ENCODE peak calls at places on chromosome 12, in ten cellular contexts. J, U, K, Q, B, X, C, E, W and Z are unnamed samples.

GRCh38 chr12:18139989-18140596 is 50.1 kb upstream of the RERGL start:
- DNase-seq in J (peak; percentile 29), U (no peak), K (no peak), Q (no peak), B (no peak), X (no peak), C (no peak), E (no peak), W (no peak), Z (no peak)

GRCh38 chr12:5988659-5989116 is 43.6 kb upstream of the ANO2 start:
- DNase-seq in J (peak; percentile 92), U (peak; percentile 45), K (peak; percentile 84), Q (peak; percentile 25), B (peak; percentile 76), X (peak; percentile 77), C (peak; percentile 94), E (peak; percentile 48), W (peak; percentile 65), Z (peak; percentile 75)

GRCh38 chr12:4145990-4146859 is 127.3 kb upstream of the CCND2 start:
- DNase-seq in J (peak; percentile 15), U (no peak), K (no peak), Q (no peak), B (no peak), X (no peak), C (no peak), E (no peak), W (no peak), Z (no peak)

GRCh38 chr12:94952325-94952724 is 51.2 kb downstream of the NDUFA12 start:
- DNase-seq in J (no peak), U (no peak), K (no peak), Q (no peak), B (no peak), X (no peak), C (no peak), E (no peak), W (no peak), Z (no peak)

GRCh38 chr12:21248679-21249078 is 86.0 kb downstream of the SLCO1A2 start:
- DNase-seq in J (peak; percentile 19), U (no peak), K (no peak), Q (no peak), B (no peak), X (no peak), C (no peak), E (no peak), W (no peak), Z (peak; percentile 17)

GRCh38 chr12:26546535-26547314 is 286.3 kb downstream of the ITPR2 start:
- DNase-seq in J (no peak), U (no peak), K (no peak), Q (no peak), B (no peak), X (no peak), C (no peak), E (no peak), W (no peak), Z (no peak)

GRCh38 chr12:131851741-131852550 is 23.8 kb downstream of the MMP17 start:
- DNase-seq in J (no peak), U (no peak), K (no peak), Q (no peak), B (no peak), X (no peak), C (peak; percentile 37), E (no peak), W (no peak), Z (no peak)

GRCh38 chr12:30970559-30971202 is 44.1 kb downstream of the TSPAN11 start:
- DNase-seq in J (peak; percentile 30), U (no peak), K (no peak), Q (no peak), B (no peak), X (no peak), C (no peak), E (no peak), W (no peak), Z (peak; percentile 91)

GRCh38 chr12:1277905-1278304 is 286.9 kb downstream of the ERC1 start:
- DNase-seq in J (no peak), U (peak; percentile 7), K (no peak), Q (no peak), B (no peak), X (no peak), C (no peak), E (no peak), W (peak; percentile 75), Z (no peak)

GRCh38 chr12:57011438-57012424 is 4.6 kb downstream of the TAC3 start:
- DNase-seq in J (no peak), U (no peak), K (no peak), Q (no peak), B (no peak), X (no peak), C (no peak), E (no peak), W (no peak), Z (no peak)

GRCh38 chr12:24901975-24902461 is 46.9 kb downstream of the BCAT1 start:
- DNase-seq in J (peak; percentile 76), U (no peak), K (no peak), Q (no peak), B (no peak), X (no peak), C (peak; percentile 69), E (no peak), W (peak; percentile 33), Z (peak; percentile 97)
- H3K4me1 ChIP-seq in J (peaks cover 17% of the 10 kb centered on the region), U (no peaks in the 10 kb centered on the region), K (no peaks in the 10 kb centered on the region), Q (peaks cover 2% of the 10 kb centered on the region), B (no peaks in the 10 kb centered on the region), X (no peaks in the 10 kb centered on the region), C (peaks cover 2% of the 10 kb centered on the region), E (no peaks in the 10 kb centered on the region), W (peaks cover 21% of the 10 kb centered on the region), Z (peaks cover 30% of the 10 kb centered on the region)

DNA sequence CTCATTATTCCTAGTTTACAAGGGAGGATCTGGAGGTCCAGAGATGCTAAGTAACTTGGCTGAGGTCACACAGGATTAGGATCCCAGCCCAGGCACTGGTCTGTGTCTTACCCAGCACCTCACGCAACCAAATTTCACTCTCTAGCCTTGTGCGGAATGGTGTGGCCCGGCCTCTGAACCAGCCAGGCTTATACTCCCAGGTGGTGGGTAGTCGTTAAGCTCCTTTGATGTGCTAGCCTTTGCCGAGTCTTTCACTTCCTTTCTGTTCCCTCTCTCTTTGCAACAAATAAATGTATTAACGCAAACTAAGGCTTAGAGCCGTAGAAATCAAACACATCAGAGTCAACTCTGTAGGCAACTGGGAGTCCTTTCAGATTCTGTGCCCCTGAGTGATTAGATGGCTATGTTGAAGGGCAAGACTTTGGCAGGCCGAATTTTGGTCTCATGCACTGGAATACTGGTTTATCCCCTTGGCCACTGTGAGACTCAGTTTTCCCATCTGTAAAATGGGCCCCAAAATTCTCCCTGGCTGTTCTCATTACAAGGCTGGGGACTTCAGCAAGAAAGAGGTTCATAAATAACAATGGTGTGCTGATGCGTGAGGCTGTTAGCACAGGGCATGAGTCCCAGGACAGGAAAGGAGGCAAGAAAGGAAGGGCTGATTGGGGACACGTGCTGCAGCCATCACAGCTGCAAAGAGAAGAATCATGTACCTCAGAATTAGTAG is 126.3 kb downstream of the AACS start:
- DNase-seq in J (no peak), U (no peak), K (no peak), Q (no peak), B (no peak), X (no peak), C (no peak), E (no peak), W (no peak), Z (no peak)
- H3K27me3 ChIP-seq in J (peaks cover 12% of the 10 kb centered on the region), U (peaks cover 19% of the 10 kb centered on the region), K (no peaks in the 10 kb centered on the region), Q (peaks cover 23% of the 10 kb centered on the region), B (peaks cover 13% of the 10 kb centered on the region), X (peaks cover 7% of the 10 kb centered on the region), C (no peaks in the 10 kb centered on the region), E (peaks cover 30% of the 10 kb centered on the region), W (peaks cover 32% of the 10 kb centered on the region), Z (peaks cover 9% of the 10 kb centered on the region)

GRCh38 chr12:124923906-124924734 is 9.7 kb upstream of the UBC start:
- DNase-seq in J (peak; percentile 93), U (no peak), K (no peak), Q (no peak), B (no peak), X (no peak), C (peak; percentile 84), E (no peak), W (no peak), Z (peak; percentile 96)

GRCh38 chr12:124917841-124918621 is 3.6 kb upstream of the UBC start:
- DNase-seq in J (peak; percentile 36), U (no peak), K (no peak), Q (no peak), B (no peak), X (no peak), C (no peak), E (peak; percentile 67), W (no peak), Z (peak; percentile 54)

GRCh38 chr12:124919646-124920352 is 5.3 kb upstream of the UBC start:
- DNase-seq in J (peak; percentile 46), U (no peak), K (no peak), Q (peak; percentile 29), B (no peak), X (no peak), C (peak; percentile 38), E (no peak), W (no peak), Z (peak; percentile 44)

GRCh38 chr12:124920353-124920935 is 6.0 kb upstream of the UBC start:
- DNase-seq in J (peak; percentile 69), U (no peak), K (no peak), Q (no peak), B (no peak), X (no peak), C (no peak), E (no peak), W (no peak), Z (no peak)

DNA sequence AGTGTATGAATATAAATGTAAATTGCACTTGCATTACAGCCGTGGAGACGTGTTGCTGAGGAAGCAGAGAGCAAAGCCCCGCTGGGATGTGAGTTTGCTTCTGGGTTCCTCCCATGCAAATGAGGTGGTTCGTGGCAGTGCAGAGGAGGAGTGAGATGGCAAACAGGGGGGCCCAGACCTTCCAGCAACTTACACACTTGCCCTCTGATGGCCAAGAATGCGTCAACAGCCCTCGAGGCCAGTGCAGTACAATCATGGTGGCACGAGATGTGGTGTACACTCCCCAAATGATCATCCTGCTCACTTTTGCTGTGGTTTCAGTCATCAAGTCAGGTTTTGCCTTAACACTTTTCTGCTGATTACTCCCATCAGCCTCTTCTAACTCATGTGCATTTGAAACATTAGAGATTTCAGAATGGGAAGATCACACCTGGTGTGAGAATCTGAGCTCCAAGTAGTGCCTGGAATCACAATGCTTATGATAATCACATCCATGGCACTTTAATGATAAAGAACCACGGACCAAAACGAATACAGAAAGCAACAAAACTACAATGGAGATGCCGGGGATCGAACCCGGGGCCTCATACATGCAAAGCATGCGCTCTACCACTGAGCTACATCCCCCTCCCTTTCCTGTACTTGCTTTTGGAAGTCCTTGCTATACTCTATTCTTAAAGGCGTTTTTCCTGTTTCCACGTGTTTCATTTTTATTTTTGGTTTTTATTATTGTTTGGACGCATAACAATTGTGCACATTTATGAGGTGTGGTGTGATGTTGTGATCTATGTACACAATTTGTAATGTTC is 7.0 kb upstream of the UBC start:
- DNase-seq in J (peak; percentile 79), U (peak; percentile 38), K (peak; percentile 61), Q (peak; percentile 58), B (peak; percentile 49), X (peak; percentile 51), C (peak; percentile 85), E (peak; percentile 39), W (peak; percentile 76), Z (peak; percentile 82)
- H3K4me1 ChIP-seq in J (peaks cover 16% of the 10 kb centered on the region), U (peaks cover 58% of the 10 kb centered on the region), K (peaks cover 22% of the 10 kb centered on the region), Q (peaks cover 49% of the 10 kb centered on the region), B (peaks cover 36% of the 10 kb centered on the region), X (peaks cover 20% of the 10 kb centered on the region), C (peaks cover 10% of the 10 kb centered on the region), E (peaks cover 27% of the 10 kb centered on the region), W (peaks cover 57% of the 10 kb centered on the region), Z (peaks cover 17% of the 10 kb centered on the region)

DNA sequence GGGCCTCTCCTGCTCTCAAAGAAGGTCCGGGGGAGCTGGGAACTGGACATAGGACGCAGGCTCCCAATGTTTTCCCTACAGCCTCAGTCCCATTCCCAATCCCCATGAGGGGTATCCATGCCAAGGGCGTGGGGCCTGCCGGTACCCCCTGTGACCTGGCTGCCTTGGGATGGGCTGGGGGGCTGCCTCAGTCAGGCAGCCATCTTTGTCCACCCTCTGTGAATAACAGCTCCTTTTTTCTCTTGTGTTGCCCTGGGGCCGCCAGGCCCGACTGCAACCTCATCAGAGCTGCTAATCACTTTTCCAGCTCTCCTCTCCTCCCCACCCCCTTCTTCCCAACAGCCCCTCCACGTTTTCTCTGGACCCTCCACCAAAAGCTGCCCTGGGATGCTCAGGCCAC is 11.2 kb downstream of the FIGNL2 start:
- DNase-seq in J (no peak), U (no peak), K (no peak), Q (no peak), B (no peak), X (no peak), C (no peak), E (no peak), W (no peak), Z (no peak)
- H3K27me3 ChIP-seq in J (no peaks in the 10 kb centered on the region), U (peaks cover 14% of the 10 kb centered on the region), K (no peaks in the 10 kb centered on the region), Q (no peaks in the 10 kb centered on the region), B (peaks cover 1% of the 10 kb centered on the region), X (no peaks in the 10 kb centered on the region), C (no peaks in the 10 kb centered on the region), E (peaks cover 13% of the 10 kb centered on the region), W (peaks cover 6% of the 10 kb centered on the region), Z (peaks cover 68% of the 10 kb centered on the region)